ENCODE peak calls at places on chromosomes 13 and 19, in six cellular contexts. K is heart left ventricle, H is upper lobe of left lung, J is ovary, Z is sigmoid colon, B is IMR-90. P is an unnamed sample.

GRCh38 chr13:84192125-84192524 is 309.9 kb upstream of the SLITRK1 start:
- DNase-seq in J (no peak), Z (no peak), K (no peak), B (peak; percentile 76), H (no peak), P (no peak)

GRCh38 chr19:518292-519231 is 11.3 kb downstream of the TPGS1 start:
- DNase-seq in K (peak; percentile 25), J (peak; percentile 68), Z (peak; percentile 71), H (no peak), B (peak; percentile 63), P (no peak)

GRCh38 chr13:102845289-102845629 is 573 bp upstream of the ERCC5 start:
- DNase-seq in J (no peak), K (no peak), B (no peak), Z (no peak), H (no peak), P (no peak)

GRCh38 chr19:13794388-13794751 is 873 bp upstream of the ZSWIM4 start:
- DNase-seq in Z (peak; percentile 94), B (peak; percentile 96), H (peak; percentile 62), J (peak; percentile 80), K (peak; percentile 87), P (peak; percentile 97)

GRCh38 chr13:88919970-88920628 is 1248.9 kb downstream of the SLITRK5 start:
- DNase-seq in J (no peak), H (no peak), Z (no peak), K (no peak), B (no peak), P (no peak)

GRCh38 chr13:46578590-46578975 is 25.6 kb downstream of the LRCH1 start:
- DNase-seq in B (no peak), J (no peak), K (no peak), Z (no peak), H (no peak), P (no peak)

GRCh38 chr19:46922465-46922864 is 61.7 kb downstream of the ARHGAP35 start:
- DNase-seq in Z (no peak), K (no peak), J (no peak), B (no peak), H (no peak), P (no peak)

GRCh38 chr13:42814868-42815267 is 33.5 kb downstream of the FAM216B start:
- DNase-seq in B (peak; percentile 94), H (no peak), Z (no peak), K (no peak), J (no peak), P (no peak)

GRCh38 chr19:27672309-27673047 is 1540.5 kb downstream of the UQCRFS1 start:
- DNase-seq in B (no peak), K (peak; percentile 72), J (no peak), Z (no peak), H (peak; percentile 17), P (no peak)

GRCh38 chr19:47421844-47422395 is 2.6 kb upstream of the MEIS3 start:
- DNase-seq in B (no peak), J (no peak), K (no peak), Z (no peak), H (no peak), P (no peak)

GRCh38 chr19:3644351-3645066 is 17.9 kb upstream of the CACTIN start:
- DNase-seq in B (peak; percentile 49), J (no peak), Z (no peak), H (no peak), K (no peak), P (no peak)

GRCh38 chr19:30450101-30450500 is 77.9 kb downstream of the ZNF536 start:
- DNase-seq in J (peak; percentile 44), H (no peak), Z (peak; percentile 79), B (no peak), K (peak; percentile 64), P (peak; percentile 24)

GRCh38 chr19:55259540-55260210 is 858 bp upstream of the PPP6R1 start:
- DNase-seq in H (no peak), Z (peak; percentile 76), J (peak; percentile 43), K (peak; percentile 47), B (no peak), P (no peak)

GRCh38 chr13:40398060-40398459 is 268.4 kb downstream of the FOXO1 start:
- DNase-seq in K (no peak), H (no peak), J (no peak), Z (no peak), B (no peak), P (no peak)

GRCh38 chr19:54096642-54097106 is 3.9 kb downstream of the OSCAR start:
- DNase-seq in J (no peak), K (no peak), B (peak; percentile 17), Z (peak; percentile 68), H (peak; percentile 55), P (no peak)

GRCh38 chr13:94414141-94414540 is 65.3 kb downstream of the DCT start:
- DNase-seq in K (no peak), Z (no peak), B (no peak), H (no peak), J (no peak), P (no peak)

GRCh38 chr13:26270707-26271106 is 16.8 kb downstream of the CDK8 start:
- DNase-seq in J (no peak), K (no peak), Z (no peak), H (no peak), B (no peak), P (no peak)

GRCh38 chr19:9306443-9306842 is 3.2 kb downstream of the ZNF699 start:
- DNase-seq in H (no peak), Z (no peak), B (peak; percentile 76), J (no peak), K (no peak), P (no peak)

DNA sequence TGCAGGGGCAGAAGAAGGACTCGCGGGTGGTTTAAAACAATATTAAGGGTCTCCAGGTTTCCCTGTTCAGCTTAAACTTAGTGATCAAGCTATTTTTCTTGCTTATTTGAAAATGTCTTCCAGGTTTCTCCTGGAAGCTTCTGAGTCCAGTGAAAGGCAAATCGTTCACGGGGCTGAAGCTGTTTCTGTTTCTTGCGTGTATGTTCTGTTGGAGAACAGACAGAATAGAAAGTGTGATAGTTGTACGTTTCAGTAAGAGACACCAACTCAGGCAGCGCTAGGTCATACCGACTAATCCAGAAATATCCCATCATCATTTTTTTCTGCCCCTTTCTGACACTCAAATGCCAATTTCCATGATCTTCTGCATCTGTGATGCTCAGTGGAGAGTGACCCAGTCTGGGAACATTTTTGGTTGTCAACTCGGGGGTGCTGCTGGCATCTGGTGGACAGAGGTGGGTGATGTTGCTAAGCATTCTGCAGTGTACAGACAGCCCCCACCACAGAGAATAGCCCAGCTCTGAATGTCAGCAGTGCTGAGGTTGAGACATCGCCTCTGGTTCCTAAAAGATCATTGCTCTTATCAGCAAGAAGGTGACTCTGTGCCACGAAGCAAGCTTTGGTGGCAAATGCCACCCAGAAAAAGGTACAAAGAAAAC is 4.3 kb downstream of the KLF2 start:
- DNase-seq in K (no peak), Z (no peak), B (peak; percentile 49), J (no peak), H (peak; percentile 42), P (no peak)
- TF ChIP-seq CTCF in K (no peak), Z (no peak), B (no peak), J (no peak), H (no peak), P (no peak)

DNA sequence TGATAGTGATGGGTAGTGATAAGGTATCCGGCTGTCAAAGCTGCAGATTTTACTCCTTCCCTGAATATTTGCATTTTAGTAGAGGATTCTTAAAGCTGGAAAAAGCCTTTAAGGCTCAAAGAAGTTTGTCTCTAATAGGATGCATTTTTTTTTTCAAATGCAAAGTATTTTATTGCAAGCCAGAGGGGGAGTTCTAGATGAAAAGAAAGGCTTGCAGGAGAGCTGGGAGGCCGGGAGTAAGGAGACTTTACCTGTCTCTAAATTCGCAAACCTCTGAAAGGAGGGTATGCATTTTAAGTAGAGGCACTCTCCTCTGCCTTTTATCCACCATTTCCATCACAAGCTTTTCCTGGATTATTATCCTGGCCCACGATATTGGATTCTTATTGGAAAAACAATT is 100.6 kb upstream of the FNDC3A start:
- DNase-seq in H (no peak), Z (no peak), J (no peak), B (no peak), K (no peak), P (no peak)
- H3K4me3 ChIP-seq in H (no peak overlapping the region), Z (no peak overlapping the region), J (no peak overlapping the region), B (no peak overlapping the region), K (no peak overlapping the region), P (no peak overlapping the region)

GRCh38 chr19:38661996-38662395 is 14.5 kb downstream of the ACTN4 start:
- DNase-seq in H (peak; percentile 77), K (no peak), B (no peak), J (no peak), Z (no peak), P (peak; percentile 74)
- TF ChIP-seq POLR2A in H (no peak), K (no peak), B (no peak), J (no peak), Z (no peak), P (no peak)

GRCh38 chr19:5321851-5322681 is 18.5 kb downstream of the PTPRS start:
- DNase-seq in Z (no peak), B (no peak), J (no peak), K (peak; percentile 13), H (no peak), P (no peak)
- TF ChIP-seq CTCF in Z (no peak), B (no peak), J (no peak), K (no peak), H (no peak), P (no peak)

DNA sequence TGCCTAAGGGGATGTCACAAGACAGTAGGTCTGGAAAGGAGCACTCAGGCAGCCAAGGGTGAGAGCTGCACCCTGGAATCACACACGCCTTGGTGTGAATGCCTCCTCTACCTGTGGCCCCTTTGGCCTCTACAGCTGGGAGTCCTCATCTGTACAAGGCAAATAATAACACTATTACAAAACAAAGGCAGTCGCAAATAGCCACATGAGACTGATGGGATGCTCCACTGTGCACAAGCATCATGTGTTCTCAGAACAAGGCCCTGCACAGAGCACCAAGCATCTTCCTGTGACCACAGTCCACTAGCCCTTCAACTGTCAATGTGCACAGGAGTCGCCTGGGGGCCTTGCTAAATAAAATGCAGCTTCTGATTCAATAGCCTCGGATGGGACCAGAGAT is 44.6 kb upstream of the HNRNPA1L2 start:
- DNase-seq in H (no peak), Z (no peak), J (no peak), B (no peak), K (no peak), P (no peak)
- H3K4me3 ChIP-seq in H (no peak overlapping the region), Z (no peak overlapping the region), J (no peak overlapping the region), B (no peak overlapping the region), K (no peak overlapping the region), P (no peak overlapping the region)

DNA sequence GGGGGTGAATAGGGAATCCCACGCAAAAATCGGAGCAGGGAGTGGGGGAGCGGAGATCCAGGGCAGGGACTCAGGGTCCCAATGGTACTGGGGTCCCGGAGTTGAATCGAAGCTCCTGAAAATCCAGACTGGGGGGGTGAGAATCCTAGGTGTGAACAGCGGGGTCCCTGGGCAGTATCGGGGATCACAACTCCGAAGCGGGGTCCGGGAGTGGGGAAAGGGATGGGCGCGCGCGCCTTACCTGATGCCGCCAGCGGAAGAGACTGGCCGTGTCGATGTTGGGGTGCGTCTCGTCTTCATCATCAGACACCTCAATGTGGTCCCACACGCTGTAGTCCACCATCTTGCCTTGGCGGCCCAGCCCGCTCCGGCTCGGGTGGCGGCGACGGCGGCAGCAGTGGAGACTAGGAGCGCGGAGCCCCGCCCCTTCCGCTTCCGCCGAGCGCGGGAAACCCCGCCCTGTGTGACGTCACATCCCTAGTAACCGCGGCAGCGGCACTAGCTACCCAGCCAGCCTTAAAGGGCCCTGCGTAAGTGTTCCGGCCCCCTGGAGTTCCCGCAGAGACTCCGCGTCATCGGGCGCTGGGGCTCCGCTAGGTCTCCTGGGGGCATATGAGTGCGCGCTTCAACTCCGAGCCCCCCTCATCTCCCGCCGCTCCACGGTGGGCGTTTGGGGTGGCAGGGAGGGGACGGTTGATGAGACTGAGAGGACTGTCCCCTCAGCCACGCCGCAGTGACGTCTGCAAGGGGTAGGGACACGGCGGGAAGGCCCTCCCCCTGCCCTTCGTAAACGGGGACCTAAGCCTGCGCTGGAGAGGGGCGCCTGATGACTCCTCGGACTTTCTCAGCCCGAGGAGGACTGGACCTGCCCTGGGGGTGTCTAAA is at the start of gene CDC37:
- DNase-seq in J (peak; percentile 94), B (peak; percentile 97), Z (peak; percentile 98), H (peak; percentile 96), K (peak; percentile 97), P (peak; percentile 99)
- TF ChIP-seq POLR2A in J (peak; percentile 73), B (peak; percentile 98), Z (peak; percentile 79), H (peak; percentile 69), K (peak; percentile 89), P (no peak)

P was measured in lower leg skin.